ENCODE peak calls at places on chromosomes 16 and 17, in seven cellular contexts. W, F, T, J, K, X and P are unnamed samples.

GRCh38 chr16:56641166-56641565 is 2.7 kb downstream of the MT1A start:
- DNase-seq in J (no peak), K (no peak), X (no peak), T (no peak), W (no peak), F (no peak), P (no peak)

GRCh38 chr17:58514795-58515157 is 338 bp upstream of the MTMR4 start:
- DNase-seq in T (no peak), X (no peak), F (no peak), K (no peak), J (no peak), W (no peak), P (no peak)

GRCh38 chr17:81609541-81610353 is 27.2 kb downstream of the NPLOC4 start:
- DNase-seq in K (no peak), T (no peak), W (no peak), J (no peak), X (no peak), F (peak; percentile 65), P (no peak)

GRCh38 chr16:21277045-21277926 is 804 bp downstream of the CRYM start:
- DNase-seq in W (no peak), T (no peak), F (no peak), K (no peak), X (no peak), J (no peak), P (no peak)

GRCh38 chr17:41824086-41824485 is 11.3 kb downstream of the FKBP10 start:
- DNase-seq in T (peak; percentile 71), X (no peak), K (no peak), W (no peak), F (no peak), J (no peak), P (no peak)

GRCh38 chr16:87725596-87726235 is 40.1 kb downstream of the KLHDC4 start:
- DNase-seq in W (no peak), F (no peak), J (peak; percentile 76), K (no peak), T (peak; percentile 45), X (no peak), P (peak; percentile 91)

GRCh38 chr16:85245307-85246172 is 133.3 kb upstream of the CIBAR2 start:
- DNase-seq in J (peak; percentile 56), F (peak; percentile 89), K (no peak), T (peak; percentile 82), W (peak; percentile 71), X (no peak), P (peak; percentile 84)

GRCh38 chr17:49454050-49454449 is 39.4 kb upstream of the PHB1 start:
- DNase-seq in K (no peak), W (no peak), F (no peak), T (peak; percentile 47), X (no peak), J (no peak), P (no peak)

GRCh38 chr17:4980644-4981216 is 6.7 kb downstream of the CAMTA2 start:
- DNase-seq in J (peak; percentile 31), T (peak; percentile 46), X (no peak), W (no peak), K (no peak), F (peak; percentile 88), P (peak; percentile 69)

GRCh38 chr16:49744244-49744976 is 111.5 kb downstream of the ZNF423 start:
- DNase-seq in K (no peak), W (no peak), F (no peak), X (no peak), T (no peak), J (no peak), P (no peak)

GRCh38 chr17:76734080-76734840 is 2.9 kb downstream of the SRSF2 start:
- DNase-seq in F (no peak), J (no peak), T (no peak), X (no peak), W (no peak), K (no peak), P (peak; percentile 61)

GRCh38 chr16:89505204-89506112 is 2.7 kb upstream of the SPG7 start:
- DNase-seq in F (no peak), X (peak; percentile 95), K (peak; percentile 74), W (peak; percentile 93), J (peak; percentile 87), T (peak; percentile 72), P (peak; percentile 92)
- H3K4me3 ChIP-seq in F (no peak overlapping the region), X (peak overlapping the region; percentile 32), K (peak overlapping the region; percentile 90), W (peak overlapping the region; percentile 29), J (no peak overlapping the region), T (no peak overlapping the region), P (no peak overlapping the region)

DNA sequence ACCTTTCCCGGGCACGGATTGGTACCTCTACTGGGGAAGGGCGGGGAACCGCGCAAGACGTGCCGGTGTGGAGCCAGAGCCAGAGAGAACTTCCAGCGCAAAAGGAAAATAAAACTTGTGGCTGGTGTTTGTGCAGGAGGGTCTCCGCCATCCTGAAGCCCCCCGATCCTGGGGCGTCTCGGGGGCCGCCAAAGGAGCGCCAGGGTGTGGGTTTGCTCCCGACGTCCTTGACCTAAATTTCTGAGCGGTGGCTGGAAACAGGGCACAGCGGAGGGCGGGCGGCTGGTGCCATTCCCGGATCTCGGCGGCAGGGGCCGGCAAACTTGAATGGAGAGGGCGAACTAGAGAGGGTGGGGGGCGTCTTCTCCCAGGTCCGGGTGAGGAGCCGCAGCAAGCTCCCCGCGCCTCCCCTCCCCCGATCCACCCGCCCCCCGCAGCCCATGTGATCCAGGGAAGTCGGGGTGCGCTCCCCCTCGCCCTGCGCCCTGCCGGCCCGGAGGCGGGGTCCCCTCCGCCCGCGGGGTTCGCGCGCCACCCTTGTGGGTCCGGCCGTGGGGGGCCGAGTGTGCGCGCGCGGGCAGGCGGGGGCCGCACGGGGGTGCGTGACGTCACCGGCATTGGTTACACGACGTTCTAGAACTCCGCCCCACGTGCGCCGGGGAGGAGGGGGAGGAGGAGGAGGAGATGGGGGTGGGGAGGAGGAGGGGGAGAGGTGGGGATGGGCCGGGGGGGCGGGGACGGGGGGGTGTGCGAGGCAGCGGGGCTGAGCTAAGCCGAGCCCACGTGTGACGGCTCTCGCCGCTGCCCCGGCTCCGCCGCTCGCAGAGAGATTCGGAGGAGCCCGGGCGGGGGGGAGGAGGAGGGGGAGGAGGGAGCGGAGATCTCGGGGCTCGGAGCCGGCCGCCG is at the start of gene MSI2:
- DNase-seq in T (peak; percentile 70), F (peak; percentile 96), K (peak; percentile 83), J (peak; percentile 69), W (peak; percentile 96), X (peak; percentile 94), P (peak; percentile 90)
- TF ChIP-seq CTCF in T (no peak), F (peak; percentile 32), K (no peak), J (no peak), W (no peak), X (no peak), P (peak; percentile 14)

GRCh38 chr16:48433849-48434530 is 48.8 kb upstream of the SIAH1 start:
- DNase-seq in F (no peak), K (no peak), J (no peak), X (no peak), T (no peak), W (no peak), P (peak; percentile 60)
- H3K4me3 ChIP-seq in F (no peak overlapping the region), K (no peak overlapping the region), J (no peak overlapping the region), X (no peak overlapping the region), T (no peak overlapping the region), W (no peak overlapping the region), P (no peak overlapping the region)

DNA sequence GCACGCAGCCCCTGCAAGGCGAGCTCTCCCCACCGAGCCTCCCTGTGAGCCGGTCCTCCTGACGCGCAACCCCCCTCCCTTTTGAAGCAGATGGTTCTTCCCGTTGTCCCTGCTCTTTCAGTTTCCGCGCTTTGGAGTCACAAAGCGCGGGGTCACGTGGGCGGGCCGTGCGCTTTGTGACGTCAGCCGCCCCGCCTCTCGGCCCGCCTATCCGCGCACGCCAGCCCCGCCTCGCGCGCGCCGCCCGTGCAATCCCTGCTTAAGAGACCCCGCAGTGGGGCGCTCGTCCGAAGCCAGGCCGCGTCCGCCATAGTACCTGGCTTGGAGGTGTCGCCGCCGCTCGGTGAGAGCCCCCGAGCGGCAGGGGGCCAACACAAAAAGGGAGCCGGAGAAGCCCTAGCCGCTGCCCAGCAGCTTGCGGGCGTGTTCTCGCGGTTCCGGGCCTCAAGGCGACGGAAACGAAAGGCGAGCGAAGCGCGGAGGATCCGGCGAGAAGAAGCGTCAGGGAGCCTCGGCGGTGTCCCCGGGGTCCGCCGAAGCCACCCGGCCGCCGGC is at the start of gene RBBP6:
- DNase-seq in X (peak; percentile 97), K (peak; percentile 80), F (peak; percentile 97), W (peak; percentile 90), T (peak; percentile 97), J (peak; percentile 93), P (peak; percentile 99)
- TF ChIP-seq CTCF in X (no peak), K (peak; percentile 27), F (peak; percentile 32), W (peak; percentile 24), T (no peak), J (peak; percentile 41), P (peak; percentile 38)

GRCh38 chr17:65644545-65644944 is 83.1 kb upstream of the AXIN2 start:
- DNase-seq in T (no peak), J (no peak), K (no peak), X (no peak), F (no peak), W (no peak), P (no peak)
- H3K4me3 ChIP-seq in T (no peak overlapping the region), J (no peak overlapping the region), K (no peak overlapping the region), X (no peak overlapping the region), F (no peak overlapping the region), W (no peak overlapping the region), P (no peak overlapping the region)

DNA sequence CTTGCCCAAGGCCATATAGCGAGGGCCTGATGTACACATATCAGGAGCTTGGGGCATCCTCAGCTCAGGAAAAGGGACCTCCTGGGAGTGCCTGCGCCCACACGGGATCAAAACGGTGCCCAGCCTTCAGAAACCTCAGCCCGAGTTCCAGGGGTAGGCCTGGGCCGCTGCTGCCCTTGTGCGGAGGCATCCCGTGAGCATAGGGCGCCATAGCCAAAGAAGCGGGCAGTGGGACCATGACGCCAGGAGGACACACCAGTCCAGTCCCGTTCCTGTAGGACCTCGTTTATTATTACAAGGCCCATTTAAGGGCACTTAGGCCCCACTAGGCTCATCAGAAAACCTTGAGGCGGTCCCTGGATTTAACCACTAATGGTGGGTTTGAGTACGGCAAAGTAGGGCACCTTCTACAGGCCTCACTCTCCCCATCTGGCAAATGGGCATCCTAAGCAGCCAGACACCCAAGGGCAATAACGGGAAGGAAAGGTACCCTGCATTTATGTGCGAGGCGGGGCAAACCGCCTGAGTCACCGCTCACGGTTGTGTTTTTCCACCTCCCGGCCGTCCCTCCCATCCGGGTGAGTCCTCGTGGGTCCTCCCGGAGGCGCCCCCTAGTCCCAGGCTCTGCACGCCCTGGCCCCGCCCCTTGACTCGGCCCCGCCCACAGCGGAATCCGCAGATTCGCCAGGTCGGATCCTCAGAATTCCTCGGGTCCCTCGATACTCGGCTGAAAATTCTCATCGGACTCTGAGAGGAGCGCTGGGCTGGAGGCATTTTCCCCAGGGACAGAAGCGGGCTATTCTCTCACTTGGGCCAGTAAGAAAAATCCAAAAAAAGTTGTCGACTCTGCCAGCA is 726 bp upstream of the SETD1A start:
- DNase-seq in K (peak; percentile 45), X (peak; percentile 86), T (peak; percentile 78), J (peak; percentile 79), W (peak; percentile 85), F (peak; percentile 94), P (peak; percentile 90)
- TF ChIP-seq CTCF in K (no peak), X (no peak), T (peak; percentile 42), J (peak; percentile 45), W (no peak), F (peak; percentile 58), P (peak; percentile 41)